ENCODE peak calls at places on chromosomes 5 and 9, in ten cellular contexts. H is pancreas; I is SK-N-DZ; M is uterus; F is progenitor cell of endocrine pancreas; V is posterior cingulate gyrus; B is skeletal muscle cell; P is transverse colon; R is activated CD4-positive, alpha-beta T cell treated with anti-CD3 and anti-CD28 coated beads for 36 hours; D is stomach. J is an unnamed sample.
A peak's percentile ranks its signal among the peaks of the same experiment; 100 is the strongest.

GRCh38 chr9:105328872-105329728 is 84.6 kb downstream of the SLC44A1 start:
- DNase-seq in V (peak; percentile 38), I (no peak), M (peak; percentile 36), P (no peak), H (no peak), F (no peak), B (peak; percentile 24), D (no peak), R (no peak), J (no peak)

GRCh38 chr5:90932052-90932699 is 373.6 kb downstream of the ADGRV1 start:
- DNase-seq in D (peak; percentile 29), V (no peak), H (peak; percentile 34), I (peak; percentile 43), R (peak; percentile 52), F (peak; percentile 14), B (peak; percentile 16), M (peak; percentile 18), P (peak; percentile 47), J (peak; percentile 53)

GRCh38 chr5:153654892-153655520 is 164.5 kb downstream of the GRIA1 start:
- DNase-seq in F (no peak), D (no peak), H (no peak), P (no peak), M (no peak), R (no peak), I (no peak), B (no peak), V (no peak), J (no peak)

GRCh38 chr5:68534131-68534940 is 318.8 kb downstream of the PIK3R1 start:
- DNase-seq in F (no peak), D (peak; percentile 70), P (peak; percentile 10), H (peak; percentile 43), M (peak; percentile 38), B (no peak), R (no peak), I (no peak), V (peak; percentile 67), J (peak; percentile 83)

GRCh38 chr5:90941002-90941720 is 382.6 kb downstream of the ADGRV1 start:
- DNase-seq in V (no peak), H (no peak), R (no peak), F (no peak), B (no peak), D (no peak), P (no peak), M (no peak), I (no peak), J (peak; percentile 74)

GRCh38 chr9:111959960-111960359 is 63.3 kb downstream of the UGCG start:
- DNase-seq in H (no peak), D (no peak), B (peak; percentile 67), P (no peak), V (no peak), M (no peak), R (no peak), F (no peak), I (no peak), J (no peak)

GRCh38 chr5:42811591-42812392 is at the start of gene SELENOP:
- DNase-seq in I (no peak), R (no peak), V (no peak), P (peak; percentile 73), H (peak; percentile 77), F (peak; percentile 23), B (no peak), M (peak; percentile 49), D (peak; percentile 79), J (peak; percentile 50)

GRCh38 chr5:133963493-133964128 is 4.8 kb downstream of the C5orf15 start:
- DNase-seq in V (no peak), B (no peak), P (no peak), I (no peak), F (no peak), D (no peak), R (no peak), H (no peak), M (no peak), J (no peak)

GRCh38 chr5:33361781-33362180 is 79.0 kb upstream of the TARS1 start:
- DNase-seq in B (no peak), D (no peak), F (no peak), I (no peak), V (no peak), P (no peak), R (no peak), H (no peak), M (no peak), J (no peak)

GRCh38 chr9:122354536-122355199 is 16.2 kb upstream of the PTGS1 start:
- DNase-seq in M (no peak), B (no peak), F (no peak), H (peak; percentile 43), D (no peak), R (no peak), P (no peak), V (no peak), I (no peak), J (no peak)

GRCh38 chr5:4905674-4906528 is 234.2 kb upstream of the ADAMTS16 start:
- DNase-seq in B (no peak), H (no peak), P (peak; percentile 16), M (peak; percentile 76), V (no peak), D (no peak), I (no peak), F (no peak), R (no peak), J (peak; percentile 16)

GRCh38 chr9:129506892-129507291 is 114.0 kb downstream of the C9orf50 start:
- DNase-seq in I (peak; percentile 50), F (no peak), V (no peak), R (no peak), P (no peak), H (peak; percentile 60), D (no peak), M (no peak), B (no peak), J (no peak)

GRCh38 chr5:79509244-79509880 is 4.6 kb downstream of the HOMER1 start:
- DNase-seq in D (no peak), V (no peak), M (no peak), H (no peak), I (no peak), F (no peak), P (no peak), B (no peak), R (no peak), J (no peak)

GRCh38 chr5:158326241-158326640 is 467.3 kb upstream of the CLINT1 start:
- DNase-seq in B (no peak), F (no peak), V (no peak), P (no peak), D (no peak), M (no peak), I (no peak), R (no peak), H (no peak), J (no peak)

GRCh38 chr5:156920042-156920860 is 42.8 kb downstream of the TIMD4 start:
- DNase-seq in R (peak; percentile 84), F (no peak), H (no peak), I (no peak), V (no peak), M (no peak), P (peak; percentile 19), D (no peak), B (no peak), J (peak; percentile 11)

GRCh38 chr5:81189875-81190467 is 43.2 kb upstream of the CKMT2 start:
- DNase-seq in H (no peak), P (no peak), B (no peak), I (no peak), F (no peak), R (no peak), M (no peak), D (no peak), V (no peak), J (no peak)

GRCh38 chr9:100759166-100759565 is 181.3 kb downstream of the CAVIN4 start:
- DNase-seq in M (no peak), D (no peak), H (no peak), B (no peak), V (no peak), I (no peak), P (no peak), R (no peak), F (no peak), J (no peak)

GRCh38 chr9:2809692-2810423 is 34.0 kb downstream of the PUM3 start:
- DNase-seq in D (no peak), V (no peak), M (no peak), R (no peak), H (no peak), I (no peak), F (no peak), P (no peak), B (peak; percentile 85), J (no peak)

J was measured in thyroid gland.